ENCODE peak calls at places on chromosomes 5 and 9, in six cellular contexts. U is left colon; P is stimulated activated CD4-positive, alpha-beta T cell treated with anti-CD3 and anti-CD28 coated beads, Interleukin-2, amount 100 ng/mL, for 48 hours; X is prostate gland; R is LoVo; Z is KBM-7. C is an unnamed sample.

GRCh38 chr5:92641031-92641962 is 939.7 kb downstream of the NR2F1-AS1 start:
- DNase-seq in X (peak; percentile 5), P (no peak), Z (peak; percentile 1), U (no peak), R (peak; percentile 75), C (no peak)

GRCh38 chr5:138354926-138355378 is 2.5 kb downstream of the KDM3B start:
- DNase-seq in X (no peak), R (no peak), Z (peak; percentile 75), P (peak; percentile 42), U (no peak), C (peak; percentile 64)

GRCh38 chr9:14400658-14400995 is 86.7 kb upstream of the NFIB start:
- DNase-seq in P (no peak), Z (no peak), X (no peak), U (no peak), R (no peak), C (peak; percentile 60)

GRCh38 chr9:2583308-2584013 is 38.1 kb upstream of the VLDLR start:
- DNase-seq in U (no peak), R (no peak), X (no peak), P (no peak), Z (peak; percentile 59), C (no peak)

GRCh38 chr5:69231851-69232250 is 2.8 kb upstream of the CDK7 start:
- DNase-seq in P (no peak), Z (no peak), R (no peak), X (no peak), U (no peak), C (no peak)

GRCh38 chr9:100601216-100601615 is 23.3 kb downstream of the CAVIN4 start:
- DNase-seq in Z (peak; percentile 70), U (peak; percentile 36), R (peak; percentile 49), P (peak; percentile 42), X (peak; percentile 26), C (peak; percentile 32)

GRCh38 chr5:159912033-159912800 is 4.1 kb upstream of the ADRA1B start:
- DNase-seq in R (no peak), U (no peak), P (no peak), Z (no peak), X (no peak), C (no peak)

GRCh38 chr9:135517407-135517822 is 3.8 kb upstream of the LCN1 start:
- DNase-seq in P (no peak), X (no peak), U (no peak), Z (no peak), R (no peak), C (no peak)

GRCh38 chr5:132664696-132665209 is 6.8 kb downstream of the IL13 start:
- DNase-seq in X (no peak), Z (no peak), R (no peak), U (no peak), P (no peak), C (no peak)

GRCh38 chr5:93209476-93209875 is 371.5 kb downstream of the NR2F1-AS1 start:
- DNase-seq in X (no peak), U (no peak), R (no peak), P (no peak), Z (no peak), C (no peak)

C was measured in K562.